ENCODE peak calls at places on chromosomes 16 and 17, in eight cellular contexts. W is upper lobe of right lung, J is transverse colon, L is uterus, P is thoracic aorta, Q is GM23248, H is small intestine, A is GM12878. K is an unnamed sample.

GRCh38 chr17:48153711-48154642 is 46.4 kb downstream of the SNX11 start:
- DNase-seq in H (peak; percentile 96), L (no peak), A (no peak), P (no peak), Q (peak; percentile 72), W (no peak), J (peak; percentile 68), K (no peak)

GRCh38 chr17:56593741-56594527 is 435 bp downstream of the NOG start:
- DNase-seq in A (no peak), L (no peak), W (peak; percentile 85), J (peak; percentile 16), P (no peak), H (peak; percentile 43), Q (peak; percentile 90), K (peak; percentile 78)

GRCh38 chr16:11833951-11834695 is 17.2 kb downstream of the RSL1D1 start:
- DNase-seq in Q (peak; percentile 86), P (no peak), J (no peak), A (no peak), H (no peak), L (no peak), W (no peak), K (no peak)

GRCh38 chr16:22233050-22233405 is 26.9 kb downstream of the EEF2K start:
- DNase-seq in H (no peak), A (no peak), J (no peak), P (no peak), Q (no peak), W (no peak), L (no peak), K (no peak)

GRCh38 chr17:57530508-57530907 is 214.6 kb downstream of the CCDC182 start:
- DNase-seq in P (no peak), H (no peak), A (no peak), W (no peak), Q (peak; percentile 11), L (peak; percentile 47), J (no peak), K (no peak)

GRCh38 chr16:4021070-4021779 is 95.0 kb downstream of the ADCY9 start:
- DNase-seq in J (peak; percentile 87), W (peak; percentile 88), L (no peak), A (no peak), P (no peak), H (peak; percentile 95), Q (peak; percentile 14), K (peak; percentile 86)

GRCh38 chr17:49439305-49439672 is 24.6 kb upstream of the PHB1 start:
- DNase-seq in J (no peak), L (no peak), A (no peak), Q (no peak), H (no peak), P (no peak), W (no peak), K (no peak)

GRCh38 chr16:1357906-1358566 is 6.3 kb downstream of the GNPTG start:
- DNase-seq in J (no peak), A (no peak), L (no peak), Q (peak; percentile 36), W (no peak), H (no peak), P (no peak), K (no peak)

GRCh38 chr17:30197416-30197815 is 38.1 kb downstream of the SLC6A4 start:
- DNase-seq in W (no peak), J (no peak), L (no peak), A (no peak), P (no peak), Q (no peak), H (no peak), K (no peak)

GRCh38 chr17:79543566-79543965 is 67.3 kb downstream of the RBFOX3 start:
- DNase-seq in P (no peak), Q (no peak), A (no peak), H (no peak), L (no peak), J (no peak), W (no peak), K (no peak)

GRCh38 chr17:66564992-66565465 is 262.6 kb downstream of the PRKCA start:
- DNase-seq in L (no peak), J (no peak), A (no peak), P (no peak), W (no peak), Q (peak; percentile 45), H (no peak), K (no peak)

GRCh38 chr17:6413073-6413472 is 21.8 kb downstream of the AIPL1 start:
- DNase-seq in H (peak; percentile 23), Q (peak; percentile 52), J (no peak), A (no peak), L (no peak), W (no peak), P (no peak), K (no peak)

GRCh38 chr16:64858076-64858475 is 263.8 kb downstream of the CDH11 start:
- DNase-seq in P (no peak), Q (peak; percentile 72), A (no peak), W (no peak), L (no peak), H (no peak), J (no peak), K (no peak)

GRCh38 chr17:58530655-58531054 is 16.2 kb upstream of the MTMR4 start:
- DNase-seq in H (no peak), J (no peak), L (no peak), W (no peak), P (no peak), A (no peak), Q (no peak), K (no peak)

GRCh38 chr17:32361270-32361669 is 11.3 kb downstream of the ZNF207 start:
- DNase-seq in L (no peak), H (no peak), J (no peak), Q (no peak), W (no peak), A (no peak), P (no peak), K (no peak)

GRCh38 chr17:32355649-32356377 is 5.9 kb downstream of the ZNF207 start:
- DNase-seq in A (no peak), W (no peak), J (no peak), Q (peak; percentile 23), H (no peak), P (no peak), L (no peak), K (no peak)

GRCh38 chr17:32356378-32356743 is 6.4 kb downstream of the ZNF207 start:
- DNase-seq in Q (no peak), J (no peak), H (no peak), P (no peak), L (no peak), A (no peak), W (no peak), K (no peak)

GRCh38 chr17:32357615-32358014 is 7.7 kb downstream of the ZNF207 start:
- DNase-seq in L (no peak), W (no peak), A (no peak), Q (no peak), P (no peak), H (no peak), J (no peak), K (no peak)

GRCh38 chr17:32356750-32357149 is 6.8 kb downstream of the ZNF207 start:
- DNase-seq in A (no peak), P (no peak), Q (peak; percentile 30), L (no peak), J (no peak), W (no peak), H (no peak), K (no peak)
- H3K4me1 ChIP-seq in A (peaks cover 10% of the 10 kb centered on the region), P (peaks cover 53% of the 10 kb centered on the region), Q (peaks cover 30% of the 10 kb centered on the region), L (peaks cover 8% of the 10 kb centered on the region), J (peaks cover 60% of the 10 kb centered on the region), W (peaks cover 57% of the 10 kb centered on the region), H (peaks cover 18% of the 10 kb centered on the region), K (peaks cover 62% of the 10 kb centered on the region)

GRCh38 chr16:66947302-66948033 is 12.2 kb downstream of the CES2 start:
- DNase-seq in W (no peak), J (peak; percentile 91), Q (peak; percentile 86), P (no peak), A (peak; percentile 72), L (peak; percentile 84), H (peak; percentile 94), K (peak; percentile 81)
- H3K4me3 ChIP-seq in W (peak overlapping the region; percentile 58), J (peak overlapping the region; percentile 34), Q (peak overlapping the region; percentile 71), P (peak overlapping the region; percentile 74), A (peak overlapping the region; percentile 57), L (peak overlapping the region; percentile 46), H (no peak overlapping the region), K (peak overlapping the region; percentile 59)

GRCh38 chr16:81709369-81709900 is 69.7 kb upstream of the PLCG2 start:
- DNase-seq in L (no peak), J (no peak), W (peak; percentile 54), A (no peak), Q (no peak), H (no peak), P (no peak), K (peak; percentile 27)

GRCh38 chr16:81708459-81709368 is 70.4 kb upstream of the PLCG2 start:
- DNase-seq in L (no peak), W (peak; percentile 64), Q (no peak), H (no peak), A (no peak), J (peak; percentile 55), P (no peak), K (peak; percentile 46)

GRCh38 chr16:81706327-81707295 is 72.5 kb upstream of the PLCG2 start:
- DNase-seq in P (no peak), H (no peak), A (no peak), W (peak; percentile 54), Q (no peak), J (no peak), L (no peak), K (peak; percentile 37)

GRCh38 chr16:81705261-81705660 is 73.8 kb upstream of the PLCG2 start:
- DNase-seq in Q (no peak), L (no peak), A (no peak), P (no peak), H (no peak), J (no peak), W (peak; percentile 54), K (peak; percentile 32)

GRCh38 chr16:81707411-81708321 is 71.4 kb upstream of the PLCG2 start:
- DNase-seq in P (no peak), H (peak; percentile 97), A (no peak), Q (peak; percentile 80), W (peak; percentile 67), L (no peak), J (peak; percentile 84), K (peak; percentile 49)
- H3K36me3 ChIP-seq in P (peaks cover 13% of the 10 kb centered on the region), H (peaks cover 13% of the 10 kb centered on the region), A (peaks cover 4% of the 10 kb centered on the region), Q (peaks cover 9% of the 10 kb centered on the region), W (peaks cover 45% of the 10 kb centered on the region), L (no peaks in the 10 kb centered on the region), J (peaks cover 17% of the 10 kb centered on the region), K (peaks cover 69% of the 10 kb centered on the region)

DNA sequence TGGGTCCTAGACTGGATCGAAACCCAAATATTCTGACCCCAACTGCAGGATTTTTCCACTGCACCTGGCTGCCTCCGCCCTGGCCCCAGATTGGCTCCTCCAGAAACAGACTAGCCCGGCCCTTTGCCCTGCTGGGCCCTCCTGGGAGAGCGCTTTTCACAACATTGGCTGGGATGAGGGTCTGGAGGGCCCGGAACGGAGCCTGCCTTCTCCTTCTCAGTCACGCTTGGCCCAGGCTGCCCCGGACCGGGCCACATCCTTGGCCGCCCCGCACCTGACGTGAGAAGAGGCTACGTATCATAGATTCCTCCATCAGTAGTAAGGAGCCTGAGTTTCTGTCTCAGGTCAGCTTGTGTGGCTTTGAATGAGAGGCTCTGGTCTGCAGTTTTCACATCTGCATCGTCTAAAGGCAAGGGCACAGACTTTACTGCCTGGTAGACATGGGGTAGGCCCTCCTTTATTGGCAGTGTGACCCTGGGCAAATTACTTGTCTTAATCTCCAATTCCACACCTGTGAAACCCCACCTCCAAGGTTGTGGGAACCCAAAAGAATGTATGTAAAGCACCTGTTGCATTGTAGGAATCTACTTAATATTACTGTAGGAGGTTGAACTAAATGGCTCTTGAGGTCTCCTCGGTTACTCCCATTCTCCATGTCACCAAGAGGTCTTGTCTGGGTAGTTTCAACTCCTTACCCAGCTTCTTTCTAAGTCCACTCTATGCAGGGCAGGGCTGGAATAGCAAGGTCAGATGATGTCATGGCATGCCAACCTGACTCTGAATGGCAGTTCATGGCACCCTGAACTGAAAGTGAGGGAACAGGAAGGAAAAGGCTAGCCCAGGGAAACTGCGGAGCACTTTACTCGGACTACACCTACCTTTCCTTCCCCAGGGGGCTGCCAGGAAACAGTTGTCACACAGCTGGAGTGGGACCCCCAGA is 666 bp downstream of the LRRC3C start:
- DNase-seq in L (peak; percentile 57), H (peak; percentile 78), W (peak; percentile 82), P (no peak), J (peak; percentile 46), Q (peak; percentile 46), A (no peak), K (peak; percentile 71)
- H3K4me1 ChIP-seq in L (peaks cover 7% of the 10 kb centered on the region), H (peaks cover 3% of the 10 kb centered on the region), W (peaks cover 34% of the 10 kb centered on the region), P (peaks cover 46% of the 10 kb centered on the region), J (peaks cover 35% of the 10 kb centered on the region), Q (peaks cover 55% of the 10 kb centered on the region), A (peaks cover 17% of the 10 kb centered on the region), K (peaks cover 54% of the 10 kb centered on the region)

K was measured in lower lobe of right lung.